ENCODE peak calls at places on chromosomes 4 and X, in ten cellular contexts. N, O, X, I, T, D, R, E, P and B are unnamed samples.

GRCh38 chrX:17032351-17032750 is 85.9 kb downstream of the REPS2 start:
- DNase-seq in N (peak; percentile 91), O (no peak), X (no peak), I (no peak), T (no peak), D (peak; percentile 75), R (peak; percentile 51), E (no peak), P (no peak), B (no peak)

GRCh38 chr4:47530801-47531200 is 45.7 kb downstream of the ATP10D start:
- DNase-seq in N (no peak), O (no peak), X (no peak), I (no peak), T (no peak), D (no peak), R (no peak), E (no peak), P (no peak), B (no peak)

GRCh38 chr4:164730705-164731393 is 23.1 kb upstream of the SMIM31 start:
- DNase-seq in N (no peak), O (no peak), X (no peak), I (no peak), T (no peak), D (no peak), R (no peak), E (no peak), P (no peak), B (no peak)

GRCh38 chrX:15644560-15644872 is 20.1 kb downstream of the CLTRN start:
- DNase-seq in N (no peak), O (no peak), X (no peak), I (no peak), T (no peak), D (no peak), R (no peak), E (no peak), P (no peak), B (no peak)

GRCh38 chr4:85402371-85402770 is 72.6 kb upstream of the ARHGAP24 start:
- DNase-seq in N (peak; percentile 94), O (no peak), X (no peak), I (no peak), T (no peak), D (peak; percentile 72), R (no peak), E (no peak), P (no peak), B (no peak)

GRCh38 chr4:56426273-56426672 is 9.1 kb downstream of the PPAT start:
- DNase-seq in N (no peak), O (no peak), X (no peak), I (no peak), T (no peak), D (no peak), R (no peak), E (no peak), P (no peak), B (no peak)

GRCh38 chr4:54427826-54428225 is 198.7 kb downstream of the PDGFRA start:
- DNase-seq in N (no peak), O (no peak), X (no peak), I (no peak), T (no peak), D (no peak), R (no peak), E (no peak), P (no peak), B (no peak)

GRCh38 chr4:141102367-141102766 is 30.9 kb downstream of the RNF150 start:
- DNase-seq in N (peak; percentile 66), O (no peak), X (no peak), I (no peak), T (no peak), D (peak; percentile 62), R (peak; percentile 49), E (no peak), P (no peak), B (no peak)

GRCh38 chr4:139957986-139958737 is 195.8 kb downstream of the MAML3 start:
- DNase-seq in N (no peak), O (no peak), X (no peak), I (no peak), T (no peak), D (no peak), R (no peak), E (no peak), P (no peak), B (no peak)

GRCh38 chrX:54007682-54008081 is 36.6 kb downstream of the PHF8 start:
- DNase-seq in N (no peak), O (no peak), X (no peak), I (no peak), T (no peak), D (no peak), R (no peak), E (no peak), P (no peak), B (no peak)

GRCh38 chr4:5866841-5867782 is 25.8 kb downstream of the CRMP1 start:
- DNase-seq in N (no peak), O (no peak), X (no peak), I (no peak), T (no peak), D (no peak), R (no peak), E (no peak), P (no peak), B (no peak)

GRCh38 chr4:189414021-189414420 is 526.7 kb upstream of the FRG1 start:
- DNase-seq in N (no peak), O (no peak), X (no peak), I (no peak), T (no peak), D (no peak), R (no peak), E (no peak), P (no peak), B (no peak)

GRCh38 chrX:72050011-72050410 is 81.7 kb downstream of the RTL5 start:
- DNase-seq in N (no peak), O (no peak), X (no peak), I (no peak), T (no peak), D (no peak), R (no peak), E (no peak), P (no peak), B (no peak)